ENCODE peak calls at places on chromosomes 2 and 18, in eight cellular contexts. S, G, R, Q, I, K, B and X are unnamed samples.

GRCh38 chr18:3107740-3108151 is 94.8 kb upstream of the LPIN2 start:
- DNase-seq in G (no peak), I (no peak), B (no peak), S (no peak), K (no peak), R (no peak), Q (peak), X (no peak)

GRCh38 chr18:61703508-61703907 is 189.3 kb downstream of the RNF152 start:
- DNase-seq in I (peak), Q (no peak), K (no peak), R (no peak), B (no peak), S (no peak), G (no peak), X (no peak)

GRCh38 chr2:181790716-181791649 is 100.5 kb upstream of the ITPRID2 start:
- DNase-seq in G (peak), I (peak), B (peak), S (no peak), K (no peak), Q (no peak), R (peak), X (peak)

GRCh38 chr2:19331452-19331851 is 27.0 kb downstream of the OSR1 start:
- DNase-seq in Q (no peak), B (no peak), S (no peak), I (no peak), K (no peak), R (no peak), G (no peak), X (no peak)

GRCh38 chr18:21406111-21406510 is 164.1 kb downstream of the GREB1L start:
- DNase-seq in R (no peak), G (no peak), S (no peak), B (no peak), I (no peak), K (no peak), Q (no peak), X (no peak)

GRCh38 chr2:140577453-140577852 is 1553.4 kb downstream of the LRP1B start:
- DNase-seq in G (no peak), Q (no peak), R (no peak), B (no peak), I (no peak), K (no peak), S (no peak), X (no peak)

GRCh38 chr18:77522031-77522675 is 272.5 kb downstream of the GALR1 start:
- DNase-seq in R (no peak), B (no peak), I (no peak), Q (no peak), G (no peak), S (no peak), K (no peak), X (no peak)

GRCh38 chr2:69149631-69150215 is 136.7 kb downstream of the ANTXR1 start:
- DNase-seq in S (no peak), G (peak), R (no peak), Q (no peak), K (peak), B (no peak), I (peak), X (no peak)

GRCh38 chr2:154591294-154591693 is 107.2 kb upstream of the KCNJ3 start:
- DNase-seq in G (no peak), K (no peak), B (peak), I (no peak), S (no peak), Q (no peak), R (no peak), X (no peak)

GRCh38 chr2:239809391-239809790 is 215.8 kb downstream of the NDUFA10 start:
- DNase-seq in I (no peak), Q (no peak), G (no peak), S (no peak), B (no peak), K (no peak), R (no peak), X (no peak)

GRCh38 chr18:904135-905090 is at the start of gene ADCYAP1:
- DNase-seq in I (no peak), B (no peak), S (peak), K (peak), Q (no peak), G (no peak), R (no peak), X (no peak)

GRCh38 chr2:127735537-127736399 is 34.5 kb downstream of the SFT2D3 start:
- DNase-seq in I (no peak), S (no peak), B (no peak), K (no peak), Q (no peak), G (no peak), R (no peak), X (no peak)

GRCh38 chr18:44920441-44920840 is 239.8 kb downstream of the SETBP1 start:
- DNase-seq in Q (no peak), G (no peak), I (no peak), K (no peak), B (no peak), R (no peak), S (no peak), X (no peak)

GRCh38 chr2:207230261-207231105 is 64.7 kb upstream of the KLF7 start:
- DNase-seq in B (peak), K (peak), I (no peak), G (no peak), R (peak), Q (peak), S (no peak), X (no peak)

GRCh38 chr2:65754219-65754618 is 321.8 kb upstream of the SPRED2 start:
- DNase-seq in R (peak), S (no peak), B (no peak), Q (no peak), K (no peak), G (no peak), I (no peak), X (peak)

GRCh38 chr2:190280565-190281330 is 38.9 kb downstream of the HIBCH start:
- DNase-seq in K (no peak), G (no peak), I (no peak), B (no peak), Q (no peak), R (no peak), S (no peak), X (no peak)

GRCh38 chr2:226720948-226721347 is 78.7 kb downstream of the IRS1 start:
- DNase-seq in I (no peak), G (no peak), R (no peak), K (no peak), B (no peak), Q (no peak), S (no peak), X (no peak)

GRCh38 chr2:201257941-201258665 is 2.2 kb upstream of the CASP8 start:
- DNase-seq in K (peak), B (peak), I (peak), S (peak), Q (peak), R (peak), G (peak), X (peak)

GRCh38 chr2:46025683-46026082 is 271.5 kb upstream of the EPAS1 start:
- DNase-seq in Q (no peak), B (no peak), R (no peak), K (no peak), I (no peak), S (no peak), G (no peak), X (no peak)

GRCh38 chr2:174752403-174753037 is 11.8 kb downstream of the CHRNA1 start:
- DNase-seq in Q (peak), G (no peak), S (no peak), R (no peak), I (no peak), K (no peak), B (no peak), X (no peak)

GRCh38 chr2:182650704-182651103 is 65.4 kb upstream of the DNAJC10 start:
- DNase-seq in S (no peak), Q (peak), B (peak), G (no peak), K (no peak), I (peak), R (peak), X (peak)

GRCh38 chr2:64998658-64999061 is 9.5 kb downstream of the SLC1A4 start:
- DNase-seq in S (no peak), I (peak), G (no peak), Q (no peak), R (no peak), K (no peak), B (no peak), X (no peak)

GRCh38 chr2:46954951-46955571 is 39.5 kb upstream of the MCFD2 start:
- DNase-seq in I (peak), B (no peak), Q (no peak), R (peak), S (no peak), K (peak), G (peak), X (peak)

GRCh38 chr18:46416706-46417638 is 240.0 kb downstream of the LOXHD1 start:
- DNase-seq in Q (peak), K (peak), G (no peak), S (no peak), R (no peak), I (no peak), B (peak), X (no peak)

GRCh38 chr18:12515550-12515949 is 107.8 kb downstream of the PRELID3A start:
- DNase-seq in B (no peak), K (no peak), I (no peak), G (no peak), Q (no peak), R (no peak), S (no peak), X (no peak)

GRCh38 chr2:142165790-142166189 is 35.0 kb upstream of the LRP1B start:
- DNase-seq in R (peak), S (no peak), K (peak), B (peak), I (peak), Q (peak), G (no peak), X (peak)

GRCh38 chr2:231228974-231229373 is 30.5 kb downstream of the ARMC9 start:
- DNase-seq in S (no peak), Q (no peak), G (no peak), B (no peak), I (no peak), R (no peak), K (no peak), X (no peak)
- H3K27ac ChIP-seq in S (no peak), Q (no peak), G (peak), B (no peak), I (peak), R (no peak), K (no peak), X (no peak)

DNA sequence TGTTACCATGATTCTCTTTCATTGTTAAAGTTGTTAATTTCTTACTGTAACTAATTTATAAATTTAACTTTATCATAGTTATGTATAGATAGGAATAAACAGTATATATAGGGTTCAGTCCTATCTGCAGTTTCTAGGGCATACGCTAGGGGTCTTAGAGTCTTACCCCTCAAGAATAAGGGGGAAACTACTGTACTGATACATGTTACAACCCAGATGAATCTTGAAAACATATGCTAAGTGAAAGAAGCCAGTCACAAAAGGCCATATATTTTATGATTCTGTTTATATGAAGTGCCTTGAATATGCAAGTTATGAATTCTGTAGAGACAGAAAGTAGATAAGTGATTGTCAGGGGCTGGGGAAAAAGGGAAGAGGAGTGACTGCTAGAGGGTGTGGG is 52.4 kb downstream of the RTN4 start:
- DNase-seq in G (no peak), R (no peak), K (no peak), B (no peak), Q (no peak), I (no peak), S (no peak), X (no peak)
- TF ChIP-seq CTCF in G (no peak), R (no peak), K (peak), B (no peak), Q (no peak), I (no peak), S (no peak), X (peak)

DNA sequence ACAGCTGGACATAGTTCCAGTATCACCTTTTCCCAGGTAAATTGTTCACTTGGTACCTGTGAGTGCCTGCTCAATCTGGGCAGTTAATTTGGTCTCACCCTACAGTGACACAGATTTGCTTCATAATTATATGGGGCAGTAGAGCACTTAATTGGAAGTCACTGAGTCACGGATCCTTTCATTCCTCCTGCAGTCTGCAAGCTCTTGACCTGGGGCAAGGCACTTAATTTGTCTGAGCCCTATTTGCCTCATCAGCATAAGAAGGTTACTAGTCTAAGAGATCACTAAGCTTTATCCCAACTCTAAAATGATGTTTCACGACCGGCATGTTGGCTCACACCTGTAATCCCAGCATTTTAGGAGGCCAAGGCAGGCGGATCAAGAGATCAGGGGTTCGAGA is 8.9 kb downstream of the FBXO36 start:
- DNase-seq in B (no peak), S (no peak), Q (no peak), G (no peak), R (no peak), K (no peak), I (no peak), X (no peak)
- H3K27ac ChIP-seq in B (no peak), S (no peak), Q (no peak), G (no peak), R (no peak), K (no peak), I (no peak), X (no peak)

DNA sequence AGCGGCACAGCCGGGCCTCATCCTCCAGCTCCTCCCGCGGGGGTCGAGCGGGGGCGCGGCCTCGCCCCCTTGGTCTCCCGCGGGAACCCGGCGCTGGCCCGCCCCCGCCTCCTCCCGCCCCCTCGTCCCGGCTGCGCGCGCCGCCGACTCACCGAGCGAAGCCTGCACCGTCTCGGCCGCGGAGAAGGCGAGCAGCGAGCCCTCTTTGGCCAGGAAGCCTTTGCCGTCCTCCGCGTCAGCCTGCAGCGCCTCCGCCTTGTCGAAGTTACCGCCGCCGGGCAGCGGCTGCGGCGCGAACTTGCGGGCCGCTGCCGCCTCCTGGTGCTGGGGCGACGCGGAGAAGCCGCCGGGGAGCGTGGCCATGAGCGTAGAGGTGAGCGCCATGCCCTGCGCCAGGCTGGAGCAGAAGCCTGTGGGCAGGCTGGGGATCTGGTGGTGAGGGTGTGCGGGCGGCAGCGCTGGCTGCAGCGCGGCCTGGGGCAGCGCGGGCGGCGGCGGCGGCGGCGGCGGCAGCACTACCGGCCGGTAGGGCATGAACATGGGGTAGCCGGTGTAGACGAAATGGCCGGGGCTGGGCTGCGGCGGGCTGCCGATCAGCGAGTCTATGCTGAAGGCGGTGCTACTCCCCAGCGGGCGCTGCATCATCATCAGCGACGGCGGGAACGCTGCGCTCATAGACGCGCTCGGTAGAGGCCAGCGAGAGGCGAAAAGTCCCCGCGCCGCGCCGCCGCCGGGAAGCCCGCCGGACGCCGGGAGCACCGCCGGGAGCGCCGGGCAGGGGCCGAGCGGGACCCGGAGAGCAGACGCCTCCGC is 683 bp downstream of the GBX2 start:
- DNase-seq in I (peak), K (no peak), S (no peak), G (no peak), R (no peak), Q (no peak), B (peak), X (no peak)
- TF ChIP-seq CTCF in I (peak), K (no peak), S (no peak), G (no peak), R (peak), Q (no peak), B (peak), X (peak)

DNA sequence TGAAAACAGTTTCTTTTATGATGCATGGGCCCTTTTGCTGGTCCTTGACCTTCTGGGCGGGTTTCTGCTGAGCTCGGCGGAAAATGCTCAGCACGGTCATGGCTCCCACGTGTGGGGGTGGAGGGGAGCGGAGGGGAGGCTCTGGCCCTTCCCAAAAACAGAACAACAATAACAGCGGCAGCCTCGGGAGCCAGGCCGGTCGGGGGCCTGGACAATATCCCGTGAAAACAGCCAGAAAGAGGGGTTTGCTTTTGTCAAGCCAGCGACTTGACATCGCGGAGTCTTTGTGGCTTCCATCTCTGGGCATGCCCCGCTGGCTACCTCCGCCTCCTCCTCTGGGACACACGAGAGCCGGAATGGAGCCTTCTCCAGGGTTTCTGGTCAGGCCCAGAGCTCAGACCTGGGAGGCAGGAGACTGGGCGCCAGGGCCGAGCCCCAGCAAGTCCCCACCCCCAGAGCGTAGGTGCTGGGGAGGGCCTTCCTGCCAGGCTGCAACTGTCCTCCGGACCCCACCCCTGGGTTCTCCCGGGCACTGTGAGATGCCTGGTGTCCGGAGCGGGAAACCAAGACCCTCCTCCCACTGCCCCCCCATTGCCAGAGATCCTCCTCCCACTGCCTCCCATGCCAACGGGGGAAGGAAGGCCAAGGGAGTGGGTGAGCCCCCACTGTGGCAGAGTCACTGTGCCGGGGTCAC is 35.9 kb upstream of the SNED1 start:
- DNase-seq in Q (no peak), G (peak), I (no peak), K (peak), R (no peak), S (no peak), B (peak), X (no peak)
- H3K27ac ChIP-seq in Q (no peak), G (peak), I (no peak), K (no peak), R (peak), S (peak), B (no peak), X (no peak)

DNA sequence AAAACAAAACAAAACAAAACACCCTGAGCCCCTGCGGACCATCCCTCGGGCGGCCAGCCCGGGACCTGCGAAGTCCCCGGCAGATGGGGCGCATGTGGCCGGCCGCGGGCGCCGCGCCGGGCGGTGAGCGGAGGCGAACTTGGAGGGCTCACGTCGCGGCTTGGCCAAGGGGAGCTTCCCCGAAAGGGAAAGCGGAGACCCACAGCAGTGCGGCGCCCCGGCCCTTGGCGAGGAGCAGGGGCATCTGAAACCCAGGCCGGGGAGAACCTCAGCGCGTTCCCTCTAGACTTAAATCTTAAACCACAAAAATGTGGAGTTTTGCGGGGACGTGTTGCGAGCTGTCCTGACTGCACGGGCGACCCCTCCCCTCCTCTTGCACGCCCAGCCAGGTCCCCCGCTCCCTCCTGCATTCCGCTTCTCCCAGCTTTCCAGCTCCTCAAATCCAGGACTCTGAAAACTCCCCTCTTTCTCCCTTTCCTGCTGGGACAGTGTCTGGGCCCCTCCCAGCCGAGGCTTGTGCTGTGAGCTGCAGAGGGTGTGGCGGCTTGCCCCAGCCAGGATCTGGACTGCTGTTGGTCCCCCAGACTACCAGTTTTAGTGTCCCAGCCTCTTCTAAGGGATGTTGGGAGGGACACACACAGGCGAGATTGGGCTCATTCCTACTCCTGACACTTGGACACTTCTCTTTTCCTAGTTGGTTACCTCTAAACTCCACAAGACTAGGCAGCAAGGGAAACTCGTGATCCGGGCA is 1.3 kb downstream of the FMNL2 start:
- DNase-seq in B (peak), G (peak), Q (peak), K (peak), I (peak), R (peak), S (peak), X (peak)
- TF ChIP-seq CTCF in B (no peak), G (no peak), Q (no peak), K (no peak), I (peak), R (no peak), S (no peak), X (no peak)